ENCODE peak calls at places on chromosomes 13 and 19, in ten cellular contexts. R is GM12891, A is GM12878, V is spleen, C is GM23338, F is breast epithelium, S is stomach, Y is HepG2, D is upper lobe of left lung, H is suprapubic skin. P is an unnamed sample.

GRCh38 chr19:35248310-35249145 is at the start of gene LSR:
- DNase-seq in R (peak), A (peak), V (peak), C (peak), F (peak), S (peak), Y (peak), D (peak), H (peak), P (peak)

GRCh38 chr13:38693168-38693567 is 6.3 kb downstream of the FREM2 start:
- DNase-seq in R (no peak), A (no peak), V (no peak), C (no peak), F (no peak), S (no peak), Y (no peak), D (no peak), H (no peak), P (no peak)

GRCh38 chr13:45361596-45362206 is 20.7 kb upstream of the TPT1 start:
- DNase-seq in R (no peak), A (no peak), V (no peak), C (no peak), F (peak), S (no peak), Y (no peak), D (no peak), H (no peak), P (no peak)

GRCh38 chr13:111881700-111882099 is 185.2 kb upstream of the SOX1 start:
- DNase-seq in R (no peak), A (no peak), V (no peak), C (no peak), F (no peak), S (no peak), Y (no peak), D (no peak), H (no peak), P (no peak)

GRCh38 chr13:42615691-42616090 is 41.7 kb downstream of the TNFSF11 start:
- DNase-seq in R (no peak), A (no peak), V (no peak), C (no peak), F (no peak), S (no peak), Y (no peak), D (no peak), H (no peak), P (no peak)

GRCh38 chr13:26956532-26957142 is 196.1 kb upstream of the GPR12 start:
- DNase-seq in R (no peak), A (no peak), V (no peak), C (no peak), F (no peak), S (no peak), Y (no peak), D (no peak), H (no peak), P (no peak)

GRCh38 chr19:4909172-4909896 is at the start of gene UHRF1:
- DNase-seq in R (peak), A (no peak), V (no peak), C (peak), F (no peak), S (no peak), Y (peak), D (no peak), H (no peak), P (no peak)

GRCh38 chr19:1015061-1015781 is 5.7 kb downstream of the TMEM259 start:
- DNase-seq in R (no peak), A (no peak), V (no peak), C (no peak), F (no peak), S (no peak), Y (no peak), D (no peak), H (no peak), P (no peak)

GRCh38 chr13:101576452-101576851 is 124.0 kb downstream of the ITGBL1 start:
- DNase-seq in R (no peak), A (no peak), V (no peak), C (no peak), F (no peak), S (no peak), Y (peak), D (no peak), H (no peak), P (no peak)

GRCh38 chr19:34428549-34429285 is 536 bp downstream of the UBA2 start:
- DNase-seq in R (peak), A (no peak), V (no peak), C (peak), F (no peak), S (peak), Y (peak), D (peak), H (no peak), P (peak)

GRCh38 chr13:47564041-47564440 is 437.0 kb downstream of the SUCLA2 start:
- DNase-seq in R (no peak), A (no peak), V (no peak), C (peak), F (no peak), S (no peak), Y (peak), D (no peak), H (no peak), P (no peak)

GRCh38 chr13:100035936-100036335 is 53.0 kb upstream of the PCCA start:
- DNase-seq in R (no peak), A (no peak), V (no peak), C (no peak), F (no peak), S (no peak), Y (peak), D (no peak), H (no peak), P (no peak)

GRCh38 chr13:91228083-91228482 is 119.4 kb upstream of the MIR17HG start:
- DNase-seq in R (no peak), A (no peak), V (no peak), C (no peak), F (no peak), S (no peak), Y (no peak), D (no peak), H (no peak), P (no peak)

GRCh38 chr19:33553530-33554310 is 32.1 kb upstream of the PEPD start:
- DNase-seq in R (no peak), A (no peak), V (peak), C (no peak), F (peak), S (no peak), Y (no peak), D (no peak), H (no peak), P (no peak)

GRCh38 chr19:40284501-40285352 is at the start of gene AKT2:
- DNase-seq in R (peak), A (peak), V (peak), C (peak), F (peak), S (no peak), Y (no peak), D (no peak), H (peak), P (peak)

GRCh38 chr19:1974381-1975066 is 33.6 kb downstream of the CSNK1G2 start:
- DNase-seq in R (no peak), A (no peak), V (no peak), C (no peak), F (no peak), S (no peak), Y (no peak), D (no peak), H (no peak), P (no peak)

GRCh38 chr13:19089315-19089714 is 92.3 kb downstream of the TUBA3C start:
- DNase-seq in R (no peak), A (no peak), V (peak), C (no peak), F (no peak), S (no peak), Y (peak), D (no peak), H (no peak), P (no peak)

GRCh38 chr19:53333071-53333465 is 481 bp upstream of the ZNF845 start:
- DNase-seq in R (no peak), A (no peak), V (peak), C (peak), F (no peak), S (peak), Y (no peak), D (peak), H (peak), P (no peak)

GRCh38 chr19:35562336-35562735 is 1.1 kb downstream of the ATP4A start:
- DNase-seq in R (no peak), A (no peak), V (peak), C (no peak), F (no peak), S (no peak), Y (no peak), D (no peak), H (peak), P (no peak)

GRCh38 chr19:35673121-35673804 is 6.9 kb downstream of the UPK1A start:
- DNase-seq in R (peak), A (no peak), V (peak), C (peak), F (no peak), S (peak), Y (peak), D (peak), H (no peak), P (peak)

DNA sequence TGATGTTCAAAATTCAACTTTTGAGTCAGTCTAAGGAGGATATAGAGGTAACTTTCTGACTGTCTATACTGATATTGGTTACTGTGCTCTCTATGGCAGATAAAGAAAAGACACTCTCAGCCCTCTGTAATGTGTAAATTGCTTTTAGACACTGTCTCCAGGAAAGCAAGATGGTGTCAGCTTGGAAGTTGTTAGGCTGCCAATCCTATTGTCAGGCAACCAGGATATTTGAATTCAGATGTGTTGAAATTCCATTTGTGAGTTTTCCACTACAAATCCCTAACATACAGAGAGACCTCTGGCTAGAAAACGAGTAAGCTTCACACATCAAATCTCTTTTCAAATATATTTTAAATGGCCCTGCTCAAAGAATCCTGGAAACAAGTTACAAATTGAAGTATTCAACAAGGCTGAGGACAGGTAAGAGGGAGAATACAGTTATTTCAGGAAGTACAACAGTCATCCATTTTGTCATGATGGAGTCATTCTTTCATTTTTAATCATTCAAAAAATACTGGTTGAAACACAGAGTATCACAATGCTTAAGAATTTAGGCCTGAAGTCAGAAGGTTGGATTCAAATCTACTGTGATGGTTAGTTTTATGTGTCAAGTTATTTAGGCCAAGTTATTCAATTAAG is 312.0 kb downstream of the OLFM4 start:
- DNase-seq in R (no peak), A (no peak), V (no peak), C (no peak), F (no peak), S (no peak), Y (no peak), D (no peak), H (no peak), P (no peak)
- TF ChIP-seq POLR2AphosphoS5 in R (no peak), A (no peak), V (no peak), C (no peak), F (no peak), S (no peak), Y (no peak), D (no peak), H (no peak), P (no peak)

GRCh38 chr13:68708336-68708908 is 1399.2 kb upstream of the ATXN8OS start:
- DNase-seq in R (no peak), A (no peak), V (no peak), C (no peak), F (no peak), S (no peak), Y (no peak), D (no peak), H (no peak), P (no peak)

GRCh38 chr13:68714292-68714691 is 1393.3 kb upstream of the ATXN8OS start:
- DNase-seq in R (no peak), A (no peak), V (no peak), C (peak), F (no peak), S (no peak), Y (no peak), D (no peak), H (no peak), P (no peak)

GRCh38 chr13:68715651-68716050 is 1392.0 kb upstream of the ATXN8OS start:
- DNase-seq in R (no peak), A (no peak), V (no peak), C (no peak), F (no peak), S (no peak), Y (no peak), D (no peak), H (no peak), P (no peak)

GRCh38 chr13:68713394-68713793 is 1394.2 kb upstream of the ATXN8OS start:
- DNase-seq in R (no peak), A (no peak), V (no peak), C (peak), F (no peak), S (no peak), Y (no peak), D (no peak), H (no peak), P (no peak)
- TF ChIP-seq POLR2AphosphoS5 in R (no peak), A (no peak), V (no peak), C (peak), F (no peak), S (no peak), Y (no peak), D (no peak), H (no peak), P (no peak)

GRCh38 chr13:40236566-40237168 is 429.8 kb downstream of the FOXO1 start:
- DNase-seq in R (no peak), A (no peak), V (no peak), C (no peak), F (no peak), S (no peak), Y (no peak), D (no peak), H (peak), P (no peak)

GRCh38 chr13:40240293-40240692 is 426.1 kb downstream of the FOXO1 start:
- DNase-seq in R (no peak), A (no peak), V (no peak), C (no peak), F (no peak), S (no peak), Y (no peak), D (no peak), H (no peak), P (no peak)

GRCh38 chr13:40243047-40243446 is 423.4 kb downstream of the FOXO1 start:
- DNase-seq in R (no peak), A (no peak), V (no peak), C (no peak), F (no peak), S (no peak), Y (no peak), D (no peak), H (no peak), P (no peak)

GRCh38 chr13:40235160-40235796 is 431.2 kb downstream of the FOXO1 start:
- DNase-seq in R (no peak), A (no peak), V (no peak), C (no peak), F (no peak), S (no peak), Y (no peak), D (no peak), H (no peak), P (no peak)

GRCh38 chr13:40238761-40239160 is 427.7 kb downstream of the FOXO1 start:
- DNase-seq in R (no peak), A (no peak), V (no peak), C (no peak), F (no peak), S (no peak), Y (no peak), D (no peak), H (no peak), P (no peak)
- TF ChIP-seq POLR2AphosphoS5 in R (no peak), A (no peak), V (no peak), C (no peak), F (no peak), S (no peak), Y (no peak), D (no peak), H (no peak), P (no peak)

DNA sequence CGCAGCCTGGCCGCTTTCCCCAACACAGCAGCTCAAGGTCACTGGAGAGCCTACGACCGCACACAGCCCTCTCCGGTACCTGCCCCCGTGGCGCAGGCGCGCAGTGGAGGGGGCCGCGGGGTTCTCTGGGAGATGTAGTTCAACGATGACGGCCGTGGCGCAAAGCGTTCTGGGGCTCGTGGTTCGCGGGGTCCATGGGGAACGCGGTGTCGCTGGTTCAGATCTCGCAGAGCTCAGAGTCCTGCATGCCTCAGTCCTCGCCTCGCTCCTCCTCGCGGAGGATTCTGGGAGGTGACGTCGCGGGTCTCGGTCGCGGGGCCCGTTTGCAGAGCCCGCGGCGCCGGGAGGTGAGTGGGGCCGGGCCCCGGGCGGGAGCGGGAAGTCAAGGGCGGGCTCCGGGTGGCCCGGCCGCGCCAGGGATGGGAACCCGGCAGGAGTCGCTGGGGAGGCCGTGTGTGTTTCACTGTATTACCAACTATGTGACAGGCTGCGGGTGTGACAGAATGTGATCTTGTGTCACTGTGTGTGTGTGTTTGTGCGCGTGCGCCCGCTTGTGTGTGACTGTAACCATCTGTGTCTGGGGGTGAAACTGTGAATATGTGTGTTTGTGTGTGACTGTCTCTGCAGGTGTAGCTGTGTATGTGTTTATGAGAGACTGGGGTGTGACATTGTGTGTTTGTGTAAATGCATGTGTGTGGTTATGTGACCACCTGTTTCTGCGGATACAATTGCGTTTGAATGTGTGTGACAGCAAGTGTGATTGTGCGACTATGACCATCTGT is at the start of gene ZNF527:
- DNase-seq in R (peak), A (peak), V (peak), C (peak), F (peak), S (peak), Y (peak), D (peak), H (peak), P (peak)
- TF ChIP-seq POLR2AphosphoS5 in R (peak), A (peak), V (peak), C (peak), F (peak), S (peak), Y (peak), D (peak), H (peak), P (peak)

GRCh38 chr13:33284916-33285315 is 639 bp downstream of the STARD13 start:
- DNase-seq in R (no peak), A (no peak), V (no peak), C (no peak), F (no peak), S (no peak), Y (peak), D (no peak), H (no peak), P (no peak)

GRCh38 chr13:33283195-33283910 is 2.2 kb downstream of the STARD13 start:
- DNase-seq in R (no peak), A (no peak), V (no peak), C (no peak), F (no peak), S (no peak), Y (no peak), D (no peak), H (no peak), P (no peak)

GRCh38 chr13:33285420-33286124 is at the start of gene STARD13:
- DNase-seq in R (peak), A (peak), V (peak), C (peak), F (peak), S (peak), Y (peak), D (peak), H (peak), P (peak)

GRCh38 chr13:33281951-33282595 is 3.5 kb downstream of the STARD13 start:
- DNase-seq in R (no peak), A (no peak), V (no peak), C (no peak), F (no peak), S (no peak), Y (no peak), D (no peak), H (no peak), P (no peak)

DNA sequence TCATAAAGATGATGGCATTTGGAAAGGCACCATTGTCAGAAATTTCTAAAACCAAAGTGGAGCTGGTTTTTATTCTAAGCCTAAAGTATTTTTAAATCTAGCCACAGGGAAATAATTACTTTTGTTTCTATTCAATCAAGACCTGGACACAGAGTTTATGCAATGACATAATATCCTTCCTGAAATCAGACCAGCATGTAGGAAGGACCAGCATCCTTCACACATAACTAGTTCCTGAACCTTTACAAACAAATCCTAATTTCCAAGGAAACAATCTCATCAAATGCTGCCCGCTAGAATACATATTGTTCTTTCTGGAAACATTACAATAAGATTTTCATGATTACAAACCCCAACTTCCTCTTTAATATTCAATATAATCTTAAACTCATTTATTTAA is 1.5 kb downstream of the STARD13 start:
- DNase-seq in R (no peak), A (no peak), V (no peak), C (no peak), F (no peak), S (no peak), Y (no peak), D (no peak), H (no peak), P (no peak)
- TF ChIP-seq POLR2AphosphoS5 in R (no peak), A (no peak), V (no peak), C (no peak), F (no peak), S (peak), Y (no peak), D (peak), H (no peak), P (no peak)

GRCh38 chr19:55528030-55528801 is 8.7 kb downstream of the SBK2 start:
- DNase-seq in R (no peak), A (no peak), V (no peak), C (no peak), F (no peak), S (no peak), Y (peak), D (no peak), H (no peak), P (no peak)
- TF ChIP-seq POLR2AphosphoS5 in R (no peak), A (no peak), V (no peak), C (no peak), F (no peak), S (no peak), Y (no peak), D (no peak), H (no peak), P (no peak)

GRCh38 chr19:6333439-6333838 is at the start of gene ACER1:
- DNase-seq in R (no peak), A (no peak), V (no peak), C (peak), F (peak), S (no peak), Y (no peak), D (no peak), H (no peak), P (no peak)
- TF ChIP-seq POLR2AphosphoS5 in R (no peak), A (no peak), V (no peak), C (no peak), F (no peak), S (no peak), Y (no peak), D (no peak), H (no peak), P (no peak)

GRCh38 chr19:45099465-45100201 is 6.7 kb downstream of the PPP1R37 start:
- DNase-seq in R (no peak), A (no peak), V (no peak), C (no peak), F (no peak), S (peak), Y (peak), D (no peak), H (no peak), P (no peak)
- TF ChIP-seq POLR2AphosphoS5 in R (no peak), A (no peak), V (no peak), C (no peak), F (no peak), S (peak), Y (no peak), D (no peak), H (no peak), P (no peak)

GRCh38 chr19:16888629-16889371 is at the start of gene F2RL3:
- DNase-seq in R (peak), A (no peak), V (peak), C (peak), F (no peak), S (peak), Y (no peak), D (peak), H (peak), P (peak)
- TF ChIP-seq POLR2AphosphoS5 in R (peak), A (no peak), V (peak), C (no peak), F (no peak), S (peak), Y (no peak), D (peak), H (no peak), P (no peak)